ENCODE peak calls at places on chromosomes 16 and 17, in six cellular contexts. One of them, this sample, is unnamed.
A peak's percentile ranks its signal among the peaks of the same experiment; 100 is the strongest.

GRCh38 chr16:69313469-69313868 is 2.3 kb downstream of the VPS4A start:
- DNase-seq in K562: no peak
- DNase-seq in HCT116: no peak
- DNase-seq in HepG2: no peak
- DNase-seq in H1: no peak
- DNase-seq in GM12878: no peak
- DNase-seq in this sample: no peak

GRCh38 chr16:79814124-79814523 is 213.6 kb upstream of the MAF start:
- DNase-seq in K562: no peak
- DNase-seq in HCT116: no peak
- DNase-seq in HepG2: no peak
- DNase-seq in H1: no peak
- DNase-seq in GM12878: no peak
- DNase-seq in this sample: no peak

GRCh38 chr16:55294947-55295346 is 29.1 kb upstream of the IRX6 start:
- DNase-seq in K562: no peak
- DNase-seq in HCT116: no peak
- DNase-seq in HepG2: no peak
- DNase-seq in H1: no peak
- DNase-seq in GM12878: no peak
- DNase-seq in this sample: no peak

GRCh38 chr17:2398188-2398587 is 2.7 kb downstream of the MNT start:
- DNase-seq in K562: no peak
- DNase-seq in HCT116: no peak
- DNase-seq in HepG2: no peak
- DNase-seq in H1: no peak
- DNase-seq in GM12878: no peak
- DNase-seq in this sample: no peak

GRCh38 chr17:12020595-12021590 is at the start of gene MAP2K4:
- DNase-seq in K562: peak; percentile 91
- DNase-seq in HCT116: peak; percentile 61
- DNase-seq in HepG2: peak; percentile 69
- DNase-seq in H1: peak; percentile 99
- DNase-seq in GM12878: peak; percentile 40
- DNase-seq in this sample: peak; percentile 63

GRCh38 chr17:50955160-50955559 is 89.0 kb upstream of the TOB1 start:
- DNase-seq in K562: no peak
- DNase-seq in HCT116: no peak
- DNase-seq in HepG2: no peak
- DNase-seq in H1: no peak
- DNase-seq in GM12878: no peak
- DNase-seq in this sample: no peak

GRCh38 chr17:38761612-38762011 is 9.1 kb downstream of the PSMB3 start:
- DNase-seq in K562: peak; percentile 57
- DNase-seq in HCT116: peak; percentile 34
- DNase-seq in HepG2: peak; percentile 54
- DNase-seq in H1: peak; percentile 75
- DNase-seq in GM12878: no peak
- DNase-seq in this sample: no peak

GRCh38 chr16:24853830-24854229 is 8.1 kb downstream of the SLC5A11 start:
- DNase-seq in K562: no peak
- DNase-seq in HCT116: no peak
- DNase-seq in HepG2: no peak
- DNase-seq in H1: peak; percentile 54
- DNase-seq in GM12878: no peak
- DNase-seq in this sample: no peak

GRCh38 chr17:49111934-49112333 is 20.6 kb upstream of the B4GALNT2 start:
- DNase-seq in K562: no peak
- DNase-seq in HCT116: no peak
- DNase-seq in HepG2: no peak
- DNase-seq in H1: no peak
- DNase-seq in GM12878: no peak
- DNase-seq in this sample: no peak

GRCh38 chr17:49548051-49548505 is 27.6 kb upstream of the NXPH3 start:
- DNase-seq in K562: no peak
- DNase-seq in HCT116: no peak
- DNase-seq in HepG2: no peak
- DNase-seq in H1: no peak
- DNase-seq in GM12878: no peak
- DNase-seq in this sample: no peak

GRCh38 chr17:81457917-81458555 is 54.6 kb downstream of the ACTG1 start:
- DNase-seq in K562: peak; percentile 47
- DNase-seq in HCT116: no peak
- DNase-seq in HepG2: no peak
- DNase-seq in H1: no peak
- DNase-seq in GM12878: no peak
- DNase-seq in this sample: no peak

GRCh38 chr17:47718634-47719405 is 14.2 kb upstream of the TBX21 start:
- DNase-seq in K562: no peak
- DNase-seq in HCT116: no peak
- DNase-seq in HepG2: no peak
- DNase-seq in H1: no peak
- DNase-seq in GM12878: no peak
- DNase-seq in this sample: no peak

GRCh38 chr17:76241205-76241539 is 879 bp upstream of the RNF157 start:
- DNase-seq in K562: no peak
- DNase-seq in HCT116: no peak
- DNase-seq in HepG2: peak; percentile 12
- DNase-seq in H1: no peak
- DNase-seq in GM12878: no peak
- DNase-seq in this sample: no peak

GRCh38 chr16:11251525-11252481 is 4.2 kb downstream of the SOCS1 start:
- DNase-seq in K562: no peak
- DNase-seq in HCT116: no peak
- DNase-seq in HepG2: no peak
- DNase-seq in H1: no peak
- DNase-seq in GM12878: no peak
- DNase-seq in this sample: no peak

GRCh38 chr17:40072481-40073346 is 9.9 kb downstream of the THRA start:
- DNase-seq in K562: peak; percentile 64
- DNase-seq in HCT116: no peak
- DNase-seq in HepG2: peak; percentile 66
- DNase-seq in H1: no peak
- DNase-seq in GM12878: no peak
- DNase-seq in this sample: no peak

GRCh38 chr16:11614587-11615175 is 28.0 kb upstream of the LITAF start:
- DNase-seq in K562: no peak
- DNase-seq in HCT116: no peak
- DNase-seq in HepG2: no peak
- DNase-seq in H1: no peak
- DNase-seq in GM12878: no peak
- DNase-seq in this sample: no peak

GRCh38 chr17:81160747-81161453 is 4.4 kb upstream of the PVALEF start:
- DNase-seq in K562: no peak
- DNase-seq in HCT116: no peak
- DNase-seq in HepG2: no peak
- DNase-seq in H1: no peak
- DNase-seq in GM12878: no peak
- DNase-seq in this sample: no peak

GRCh38 chr17:34386925-34387550 is 24.0 kb upstream of the CCL1 start:
- DNase-seq in K562: peak; percentile 18
- DNase-seq in HCT116: no peak
- DNase-seq in HepG2: no peak
- DNase-seq in H1: no peak
- DNase-seq in GM12878: no peak
- DNase-seq in this sample: no peak

GRCh38 chr16:50153648-50154368 is 702 bp downstream of the TENT4B start:
- DNase-seq in K562: peak; percentile 47
- DNase-seq in HCT116: no peak
- DNase-seq in HepG2: no peak
- DNase-seq in H1: peak; percentile 57
- DNase-seq in GM12878: no peak
- DNase-seq in this sample: no peak

GRCh38 chr16:89004209-89004831 is 27.3 kb upstream of the CBFA2T3 start:
- DNase-seq in K562: peak; percentile 96
- DNase-seq in HCT116: no peak
- DNase-seq in HepG2: no peak
- DNase-seq in H1: peak; percentile 45
- DNase-seq in GM12878: no peak
- DNase-seq in this sample: no peak

GRCh38 chr16:79769320-79770243 is 169.0 kb upstream of the MAF start:
- DNase-seq in K562: peak; percentile 16
- DNase-seq in HCT116: no peak
- DNase-seq in HepG2: no peak
- DNase-seq in H1: no peak
- DNase-seq in GM12878: no peak
- DNase-seq in this sample: no peak

DNA sequence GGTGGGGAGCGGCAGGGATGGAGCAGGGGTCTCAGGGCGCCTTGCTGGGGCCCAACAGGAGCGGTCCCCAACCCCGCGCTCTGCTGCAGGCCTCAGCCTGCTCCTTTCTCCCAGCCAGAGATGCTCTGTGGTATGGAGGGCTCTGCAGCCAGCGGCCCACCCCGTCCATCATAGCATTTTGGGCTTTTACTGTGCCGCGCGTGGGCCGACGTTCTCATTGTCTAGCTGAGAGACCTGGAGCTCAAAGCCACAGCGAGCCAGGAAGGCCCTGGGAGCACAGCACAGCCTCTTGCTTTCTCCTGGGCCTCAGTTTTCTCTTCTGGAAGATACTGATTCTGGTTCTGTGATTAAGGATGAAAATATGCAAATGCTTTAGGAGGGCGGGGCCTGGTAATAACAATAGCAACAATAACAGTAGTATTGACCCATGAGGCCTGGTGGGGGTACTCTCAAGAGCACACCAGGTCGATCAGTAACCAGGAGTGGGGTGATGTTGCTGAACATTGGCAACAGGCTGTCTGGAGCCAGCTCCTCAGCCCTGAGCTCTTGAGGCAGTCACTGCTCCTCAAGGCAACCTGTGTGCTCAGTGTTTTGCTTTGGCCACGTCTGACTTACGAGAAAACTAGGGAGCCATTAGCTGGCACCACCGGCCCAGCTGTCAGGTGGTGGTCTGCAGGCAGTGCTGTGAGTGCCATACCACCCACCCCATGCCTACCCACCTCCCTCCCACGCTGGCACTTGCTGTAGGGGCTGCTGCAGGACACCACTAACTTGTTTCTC is 1.1 kb upstream of the RASD1 start:
- DNase-seq in K562: no peak
- DNase-seq in HCT116: no peak
- DNase-seq in HepG2: no peak
- DNase-seq in H1: no peak
- DNase-seq in GM12878: no peak
- DNase-seq in this sample: no peak
- H3K27me3 ChIP-seq in K562: peaks cover 20% of the 10 kb centered on the region
- H3K27me3 ChIP-seq in HCT116: no peaks in the 10 kb centered on the region
- H3K27me3 ChIP-seq in HepG2: peaks cover 4% of the 10 kb centered on the region
- H3K27me3 ChIP-seq in H1: peaks cover 26% of the 10 kb centered on the region
- H3K27me3 ChIP-seq in GM12878: peaks cover 2% of the 10 kb centered on the region
- H3K27me3 ChIP-seq in this sample: peaks cover 17% of the 10 kb centered on the region

DNA sequence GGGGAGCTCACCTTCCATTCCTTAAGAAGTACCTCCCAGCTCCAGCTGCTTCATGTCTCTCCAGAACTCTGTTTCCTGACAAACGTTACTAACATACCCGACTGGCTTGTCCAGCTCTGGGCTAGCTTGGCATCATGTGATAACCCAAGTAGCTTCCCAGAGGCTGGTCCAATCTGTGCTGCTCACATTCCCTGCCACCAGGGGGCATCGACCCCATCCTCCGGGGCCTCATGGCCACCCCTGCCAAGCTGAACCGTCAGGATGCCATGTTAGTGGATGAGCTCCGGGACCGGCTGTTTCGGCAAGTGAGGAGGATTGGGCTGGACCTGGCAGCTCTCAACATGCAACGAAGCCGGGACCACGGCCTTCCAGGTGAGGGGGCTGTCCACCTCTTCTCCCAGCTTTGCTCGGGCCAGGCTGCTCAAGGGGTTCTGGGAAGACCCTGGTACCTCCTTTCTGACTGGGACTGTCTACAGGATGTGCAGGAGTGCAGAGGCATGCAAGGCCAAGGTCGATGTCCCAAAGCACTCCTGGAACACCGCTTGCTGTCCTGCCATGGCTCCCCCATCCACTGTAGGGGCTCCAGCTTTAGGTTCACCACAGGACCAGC is 7.6 kb downstream of the EPX start:
- DNase-seq in K562: peak; percentile 55
- DNase-seq in HCT116: peak; percentile 63
- DNase-seq in HepG2: peak; percentile 52
- DNase-seq in H1: peak; percentile 89
- DNase-seq in GM12878: no peak
- DNase-seq in this sample: peak; percentile 33
- TF ChIP-seq ZNF274 in K562: no peak
- TF ChIP-seq ZNF274 in HCT116: no peak
- TF ChIP-seq ZNF274 in HepG2: no peak
- TF ChIP-seq ZNF274 in H1: no peak
- TF ChIP-seq ZNF274 in GM12878: no peak
- TF ChIP-seq ZNF274 in this sample: no peak

GRCh38 chr16:84378567-84378966 is 10.2 kb downstream of the ATP2C2 start:
- DNase-seq in K562: no peak
- DNase-seq in HCT116: no peak
- DNase-seq in HepG2: no peak
- DNase-seq in H1: no peak
- DNase-seq in GM12878: no peak
- DNase-seq in this sample: no peak
- H3K27me3 ChIP-seq in K562: peaks cover 69% of the 10 kb centered on the region
- H3K27me3 ChIP-seq in HCT116: no peaks in the 10 kb centered on the region
- H3K27me3 ChIP-seq in HepG2: peaks cover 9% of the 10 kb centered on the region
- H3K27me3 ChIP-seq in H1: no peaks in the 10 kb centered on the region
- H3K27me3 ChIP-seq in GM12878: no peaks in the 10 kb centered on the region
- H3K27me3 ChIP-seq in this sample: no peaks in the 10 kb centered on the region

DNA sequence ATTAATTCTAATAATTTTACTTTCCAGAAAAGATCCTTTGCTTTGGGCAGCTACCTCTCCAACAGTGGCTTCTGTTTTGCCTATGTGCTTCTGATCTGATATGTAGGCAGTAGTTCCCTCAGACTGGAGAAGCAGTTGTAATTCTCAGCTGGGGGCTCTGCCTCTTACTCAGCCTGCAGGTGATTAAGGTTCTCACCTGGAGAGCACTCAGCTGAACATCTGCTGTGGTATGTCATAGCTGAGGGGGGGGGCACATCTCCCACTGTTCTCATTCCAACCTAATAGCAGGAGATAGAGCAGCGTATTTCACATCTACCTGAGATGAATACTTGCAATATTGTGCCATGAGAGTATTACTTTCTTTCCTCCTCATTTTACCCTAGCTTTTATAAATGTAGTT is 511.9 kb upstream of the CDH8 start:
- DNase-seq in K562: no peak
- DNase-seq in HCT116: no peak
- DNase-seq in HepG2: no peak
- DNase-seq in H1: no peak
- DNase-seq in GM12878: no peak
- DNase-seq in this sample: no peak
- TF ChIP-seq ZNF274 in K562: no peak
- TF ChIP-seq ZNF274 in HCT116: no peak
- TF ChIP-seq ZNF274 in HepG2: no peak
- TF ChIP-seq ZNF274 in H1: no peak
- TF ChIP-seq ZNF274 in GM12878: no peak
- TF ChIP-seq ZNF274 in this sample: no peak